ENCODE peak calls at places on chromosomes 16 and 17, in seven cellular contexts. One of them, this sample, is unnamed.

GRCh38 chr17:57940653-57941329 is 14.4 kb downstream of the CUEDC1 start:
- DNase-seq in IMR-90: no peak
- DNase-seq in H9: no peak
- DNase-seq in neuronal stem cell: no peak
- DNase-seq in mesenchymal stem cell: no peak
- DNase-seq in H1: no peak
- DNase-seq in trophoblast cell: no peak
- DNase-seq in this sample: no peak

GRCh38 chr17:28346746-28347246 is 10.5 kb downstream of the POLDIP2 start:
- DNase-seq in IMR-90: no peak
- DNase-seq in H9: peak; percentile 49
- DNase-seq in neuronal stem cell: no peak
- DNase-seq in mesenchymal stem cell: peak; percentile 63
- DNase-seq in H1: no peak
- DNase-seq in trophoblast cell: no peak
- DNase-seq in this sample: no peak

GRCh38 chr16:22694887-22695382 is 119.0 kb upstream of the HS3ST2 start:
- DNase-seq in IMR-90: peak; percentile 90
- DNase-seq in H9: no peak
- DNase-seq in neuronal stem cell: no peak
- DNase-seq in mesenchymal stem cell: peak; percentile 37
- DNase-seq in H1: no peak
- DNase-seq in trophoblast cell: no peak
- DNase-seq in this sample: peak; percentile 53

GRCh38 chr17:64728041-64728695 is 66.1 kb upstream of the SMURF2 start:
- DNase-seq in IMR-90: no peak
- DNase-seq in H9: no peak
- DNase-seq in neuronal stem cell: no peak
- DNase-seq in mesenchymal stem cell: peak; percentile 74
- DNase-seq in H1: no peak
- DNase-seq in trophoblast cell: no peak
- DNase-seq in this sample: no peak

GRCh38 chr16:87278191-87279093 is 38.8 kb downstream of the C16orf95 start:
- DNase-seq in IMR-90: peak; percentile 77
- DNase-seq in H9: peak; percentile 94
- DNase-seq in neuronal stem cell: peak; percentile 65
- DNase-seq in mesenchymal stem cell: peak; percentile 70
- DNase-seq in H1: peak; percentile 77
- DNase-seq in trophoblast cell: peak; percentile 64
- DNase-seq in this sample: peak; percentile 85

GRCh38 chr17:73192219-73192893 is 499 bp upstream of the COG1 start:
- DNase-seq in IMR-90: peak; percentile 65
- DNase-seq in H9: peak; percentile 83
- DNase-seq in neuronal stem cell: peak; percentile 79
- DNase-seq in mesenchymal stem cell: peak; percentile 78
- DNase-seq in H1: no peak
- DNase-seq in trophoblast cell: peak; percentile 57
- DNase-seq in this sample: peak; percentile 92

GRCh38 chr16:4138735-4139134 is 22.5 kb upstream of the ADCY9 start:
- DNase-seq in IMR-90: no peak
- DNase-seq in H9: no peak
- DNase-seq in neuronal stem cell: no peak
- DNase-seq in mesenchymal stem cell: no peak
- DNase-seq in H1: no peak
- DNase-seq in trophoblast cell: no peak
- DNase-seq in this sample: no peak

GRCh38 chr17:4023220-4023619 is 59.0 kb upstream of the ATP2A3 start:
- DNase-seq in IMR-90: no peak
- DNase-seq in H9: no peak
- DNase-seq in neuronal stem cell: no peak
- DNase-seq in mesenchymal stem cell: peak; percentile 35
- DNase-seq in H1: no peak
- DNase-seq in trophoblast cell: no peak
- DNase-seq in this sample: no peak

GRCh38 chr17:32266389-32267269 is 997 bp downstream of the RHBDL3 start:
- DNase-seq in IMR-90: no peak
- DNase-seq in H9: peak; percentile 69
- DNase-seq in neuronal stem cell: peak; percentile 57
- DNase-seq in mesenchymal stem cell: peak; percentile 3
- DNase-seq in H1: no peak
- DNase-seq in trophoblast cell: no peak
- DNase-seq in this sample: peak; percentile 65

GRCh38 chr17:43383372-43383771 is 15.4 kb upstream of the ARL4D start:
- DNase-seq in IMR-90: no peak
- DNase-seq in H9: no peak
- DNase-seq in neuronal stem cell: no peak
- DNase-seq in mesenchymal stem cell: no peak
- DNase-seq in H1: no peak
- DNase-seq in trophoblast cell: no peak
- DNase-seq in this sample: no peak

GRCh38 chr16:4316103-4316731 is 350 bp downstream of the GLIS2 start:
- DNase-seq in IMR-90: no peak
- DNase-seq in H9: no peak
- DNase-seq in neuronal stem cell: no peak
- DNase-seq in mesenchymal stem cell: peak; percentile 50
- DNase-seq in H1: no peak
- DNase-seq in trophoblast cell: no peak
- DNase-seq in this sample: peak; percentile 47

GRCh38 chr16:10782628-10783027 is 36.0 kb downstream of the TVP23A start:
- DNase-seq in IMR-90: no peak
- DNase-seq in H9: no peak
- DNase-seq in neuronal stem cell: no peak
- DNase-seq in mesenchymal stem cell: no peak
- DNase-seq in H1: no peak
- DNase-seq in trophoblast cell: no peak
- DNase-seq in this sample: no peak

GRCh38 chr16:65754799-65755691 is 611.4 kb upstream of the CDH5 start:
- DNase-seq in IMR-90: peak; percentile 75
- DNase-seq in H9: no peak
- DNase-seq in neuronal stem cell: no peak
- DNase-seq in mesenchymal stem cell: peak; percentile 20
- DNase-seq in H1: no peak
- DNase-seq in trophoblast cell: no peak
- DNase-seq in this sample: no peak

GRCh38 chr16:83956336-83957289 is 3.6 kb downstream of the OSGIN1 start:
- DNase-seq in IMR-90: peak; percentile 72
- DNase-seq in H9: peak; percentile 90
- DNase-seq in neuronal stem cell: peak; percentile 72
- DNase-seq in mesenchymal stem cell: peak; percentile 73
- DNase-seq in H1: peak; percentile 76
- DNase-seq in trophoblast cell: peak; percentile 83
- DNase-seq in this sample: peak; percentile 88

GRCh38 chr17:58060596-58061191 is 22.5 kb upstream of the DYNLL2 start:
- DNase-seq in IMR-90: peak; percentile 13
- DNase-seq in H9: no peak
- DNase-seq in neuronal stem cell: no peak
- DNase-seq in mesenchymal stem cell: no peak
- DNase-seq in H1: no peak
- DNase-seq in trophoblast cell: no peak
- DNase-seq in this sample: no peak

GRCh38 chr16:14324581-14324980 is 253.5 kb downstream of the MRTFB start:
- DNase-seq in IMR-90: peak; percentile 44
- DNase-seq in H9: no peak
- DNase-seq in neuronal stem cell: no peak
- DNase-seq in mesenchymal stem cell: no peak
- DNase-seq in H1: no peak
- DNase-seq in trophoblast cell: peak; percentile 39
- DNase-seq in this sample: no peak

GRCh38 chr17:47281246-47281645 is 27.6 kb downstream of the ITGB3 start:
- DNase-seq in IMR-90: no peak
- DNase-seq in H9: no peak
- DNase-seq in neuronal stem cell: no peak
- DNase-seq in mesenchymal stem cell: no peak
- DNase-seq in H1: no peak
- DNase-seq in trophoblast cell: no peak
- DNase-seq in this sample: no peak
- H3K4ac ChIP-seq in IMR-90: peak overlapping the region; percentile 90
- H3K4ac ChIP-seq in H9: no peak overlapping the region
- H3K4ac ChIP-seq in neuronal stem cell: no peak overlapping the region
- H3K4ac ChIP-seq in mesenchymal stem cell: no peak overlapping the region
- H3K4ac ChIP-seq in H1: no peak overlapping the region
- H3K4ac ChIP-seq in trophoblast cell: no peak overlapping the region
- H3K4ac ChIP-seq in this sample: no peak overlapping the region

DNA sequence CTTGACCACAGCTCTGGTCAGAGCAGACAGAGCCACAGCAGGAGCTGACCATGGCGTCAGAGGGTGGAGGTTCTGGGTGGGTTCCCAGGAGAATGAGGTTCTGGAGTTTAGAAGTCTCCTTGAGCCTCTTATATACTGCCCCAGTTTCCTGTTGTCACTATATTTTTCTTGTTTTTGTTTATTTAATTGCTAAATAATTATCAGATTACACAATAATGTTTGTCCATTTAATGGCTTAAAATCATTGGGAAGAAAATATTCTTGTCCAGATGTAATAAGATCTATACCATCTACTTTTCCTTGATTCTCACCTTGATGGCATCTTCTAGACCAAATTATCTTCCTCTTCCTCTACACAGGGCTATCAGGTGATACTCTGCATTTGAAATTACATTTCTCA is at the start of gene KRTAP4-3:
- DNase-seq in IMR-90: no peak
- DNase-seq in H9: no peak
- DNase-seq in neuronal stem cell: no peak
- DNase-seq in mesenchymal stem cell: no peak
- DNase-seq in H1: no peak
- DNase-seq in trophoblast cell: no peak
- DNase-seq in this sample: no peak
- H3K4ac ChIP-seq in IMR-90: no peak within 1 kb of the TSS
- H3K4ac ChIP-seq in H9: no peak within 1 kb of the TSS
- H3K4ac ChIP-seq in neuronal stem cell: no peak within 1 kb of the TSS
- H3K4ac ChIP-seq in mesenchymal stem cell: no peak within 1 kb of the TSS
- H3K4ac ChIP-seq in H1: no peak within 1 kb of the TSS
- H3K4ac ChIP-seq in trophoblast cell: no peak within 1 kb of the TSS
- H3K4ac ChIP-seq in this sample: no peak within 1 kb of the TSS

GRCh38 chr17:45854209-45854608 is 9.5 kb downstream of the SPPL2C start:
- DNase-seq in IMR-90: no peak
- DNase-seq in H9: no peak
- DNase-seq in neuronal stem cell: no peak
- DNase-seq in mesenchymal stem cell: no peak
- DNase-seq in H1: no peak
- DNase-seq in trophoblast cell: no peak
- DNase-seq in this sample: no peak

GRCh38 chr17:45851873-45852272 is 7.2 kb downstream of the SPPL2C start:
- DNase-seq in IMR-90: no peak
- DNase-seq in H9: no peak
- DNase-seq in neuronal stem cell: no peak
- DNase-seq in mesenchymal stem cell: no peak
- DNase-seq in H1: no peak
- DNase-seq in trophoblast cell: no peak
- DNase-seq in this sample: no peak

GRCh38 chr17:45852535-45853297 is 8.0 kb downstream of the SPPL2C start:
- DNase-seq in IMR-90: peak; percentile 55
- DNase-seq in H9: peak; percentile 73
- DNase-seq in neuronal stem cell: peak; percentile 76
- DNase-seq in mesenchymal stem cell: peak; percentile 47
- DNase-seq in H1: peak; percentile 13
- DNase-seq in trophoblast cell: peak; percentile 41
- DNase-seq in this sample: peak; percentile 67

GRCh38 chr17:45857977-45858708 is 13.5 kb downstream of the SPPL2C start:
- DNase-seq in IMR-90: peak; percentile 12
- DNase-seq in H9: peak; percentile 79
- DNase-seq in neuronal stem cell: peak; percentile 67
- DNase-seq in mesenchymal stem cell: peak; percentile 43
- DNase-seq in H1: no peak
- DNase-seq in trophoblast cell: peak; percentile 67
- DNase-seq in this sample: peak; percentile 71

DNA sequence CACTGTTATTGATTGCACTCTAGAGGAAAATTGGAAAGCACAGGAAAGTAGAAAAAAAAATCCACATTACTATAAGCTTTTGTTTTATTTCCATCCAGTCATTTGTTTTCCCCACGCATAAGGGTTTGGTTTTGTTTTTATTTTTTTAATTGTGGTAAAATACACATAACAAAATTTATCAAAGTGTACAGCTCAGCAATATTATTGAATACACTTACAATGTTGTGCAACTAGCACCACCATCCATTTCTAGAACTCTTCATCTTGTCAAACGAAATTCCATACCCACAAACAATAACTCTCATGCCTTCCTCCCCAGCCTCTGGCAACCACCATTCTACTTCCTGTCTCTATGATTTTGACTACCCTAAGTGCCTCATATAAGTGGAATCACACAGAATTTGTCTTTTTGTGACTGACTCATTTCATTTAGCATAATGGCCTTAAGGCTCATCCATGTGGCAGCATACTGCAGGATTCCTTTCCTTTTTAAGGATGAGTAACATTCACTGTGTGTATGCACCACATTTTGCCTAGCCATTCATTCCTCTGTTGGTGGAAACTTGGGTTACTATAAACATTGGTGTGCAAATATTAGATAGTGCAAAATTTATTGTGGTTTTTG is 11.1 kb downstream of the SPPL2C start:
- DNase-seq in IMR-90: no peak
- DNase-seq in H9: no peak
- DNase-seq in neuronal stem cell: no peak
- DNase-seq in mesenchymal stem cell: no peak
- DNase-seq in H1: no peak
- DNase-seq in trophoblast cell: no peak
- DNase-seq in this sample: no peak
- H3K4ac ChIP-seq in IMR-90: no peak overlapping the region
- H3K4ac ChIP-seq in H9: no peak overlapping the region
- H3K4ac ChIP-seq in neuronal stem cell: no peak overlapping the region
- H3K4ac ChIP-seq in mesenchymal stem cell: no peak overlapping the region
- H3K4ac ChIP-seq in H1: no peak overlapping the region
- H3K4ac ChIP-seq in trophoblast cell: no peak overlapping the region
- H3K4ac ChIP-seq in this sample: no peak overlapping the region

GRCh38 chr17:45666641-45667040 is 117.5 kb upstream of the CRHR1 start:
- DNase-seq in IMR-90: no peak
- DNase-seq in H9: no peak
- DNase-seq in neuronal stem cell: no peak
- DNase-seq in mesenchymal stem cell: no peak
- DNase-seq in H1: no peak
- DNase-seq in trophoblast cell: no peak
- DNase-seq in this sample: no peak

GRCh38 chr17:45666046-45666600 is 118.0 kb upstream of the CRHR1 start:
- DNase-seq in IMR-90: no peak
- DNase-seq in H9: no peak
- DNase-seq in neuronal stem cell: no peak
- DNase-seq in mesenchymal stem cell: no peak
- DNase-seq in H1: no peak
- DNase-seq in trophoblast cell: no peak
- DNase-seq in this sample: no peak

GRCh38 chr17:45660474-45660873 is 123.6 kb upstream of the CRHR1 start:
- DNase-seq in IMR-90: no peak
- DNase-seq in H9: no peak
- DNase-seq in neuronal stem cell: peak; percentile 33
- DNase-seq in mesenchymal stem cell: no peak
- DNase-seq in H1: no peak
- DNase-seq in trophoblast cell: no peak
- DNase-seq in this sample: peak; percentile 47

GRCh38 chr17:45662432-45662831 is 121.7 kb upstream of the CRHR1 start:
- DNase-seq in IMR-90: no peak
- DNase-seq in H9: no peak
- DNase-seq in neuronal stem cell: no peak
- DNase-seq in mesenchymal stem cell: no peak
- DNase-seq in H1: no peak
- DNase-seq in trophoblast cell: no peak
- DNase-seq in this sample: no peak

DNA sequence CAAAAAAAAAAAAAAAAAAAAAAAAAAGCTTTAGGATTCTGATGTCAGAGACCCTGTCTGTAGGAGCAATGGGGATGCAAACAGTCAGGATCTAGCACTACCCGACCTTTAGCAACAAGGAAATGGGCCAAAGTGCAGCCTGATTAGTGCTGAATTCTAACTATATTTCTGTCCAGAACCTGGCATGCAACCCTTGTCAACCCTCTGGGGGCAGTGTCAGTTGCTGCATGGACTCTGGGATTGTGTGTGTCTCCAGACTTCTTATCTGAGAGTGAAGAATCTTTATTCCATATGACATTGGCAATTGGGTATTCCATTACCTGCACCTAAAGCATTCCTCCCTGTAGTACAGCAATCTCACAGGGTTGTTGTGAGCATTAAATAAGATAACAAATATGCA is 120.3 kb upstream of the CRHR1 start:
- DNase-seq in IMR-90: no peak
- DNase-seq in H9: no peak
- DNase-seq in neuronal stem cell: no peak
- DNase-seq in mesenchymal stem cell: no peak
- DNase-seq in H1: no peak
- DNase-seq in trophoblast cell: no peak
- DNase-seq in this sample: no peak
- H3K4ac ChIP-seq in IMR-90: no peak overlapping the region
- H3K4ac ChIP-seq in H9: no peak overlapping the region
- H3K4ac ChIP-seq in neuronal stem cell: no peak overlapping the region
- H3K4ac ChIP-seq in mesenchymal stem cell: no peak overlapping the region
- H3K4ac ChIP-seq in H1: no peak overlapping the region
- H3K4ac ChIP-seq in trophoblast cell: no peak overlapping the region
- H3K4ac ChIP-seq in this sample: no peak overlapping the region